ENCODE peak calls at places on chromosomes 2 and 18, in ten cellular contexts. I, X, F, H, E, M, W, C, A and P are unnamed samples.

GRCh38 chr2:145123606-145124005 is 603.7 kb upstream of the ZEB2 start:
- DNase-seq in M (no peak), W (no peak), I (no peak), A (no peak), E (no peak), H (peak), F (no peak), X (no peak), C (no peak), P (no peak)

GRCh38 chr2:227347117-227347516 is 22.1 kb downstream of the MFF start:
- DNase-seq in C (no peak), W (no peak), H (no peak), F (no peak), A (no peak), I (no peak), X (no peak), E (no peak), M (no peak), P (no peak)

GRCh38 chr18:63518178-63519012 is 23.8 kb upstream of the SERPINB12 start:
- DNase-seq in I (peak), W (peak), E (no peak), F (peak), M (peak), X (peak), H (peak), C (peak), A (peak), P (no peak)

GRCh38 chr2:146081459-146081858 is 1561.5 kb upstream of the ZEB2 start:
- DNase-seq in X (no peak), I (no peak), H (no peak), W (no peak), M (no peak), F (no peak), C (no peak), E (no peak), A (no peak), P (no peak)

GRCh38 chr2:43041661-43042360 is 184.6 kb downstream of the ZFP36L2 start:
- DNase-seq in H (peak), A (peak), M (no peak), F (no peak), W (peak), C (peak), X (no peak), E (no peak), I (no peak), P (peak)

GRCh38 chr2:128446049-128446811 is 127.6 kb upstream of the HS6ST1 start:
- DNase-seq in C (no peak), E (peak), A (no peak), W (no peak), F (no peak), M (peak), I (no peak), X (no peak), H (no peak), P (peak)

GRCh38 chr2:32192418-32192817 is 26.8 kb downstream of the SLC30A6 start:
- DNase-seq in C (no peak), F (no peak), H (no peak), E (no peak), A (no peak), W (no peak), X (no peak), I (no peak), M (no peak), P (no peak)

GRCh38 chr2:156322681-156323211 is 9.8 kb downstream of the NR4A2 start:
- DNase-seq in F (no peak), C (peak), H (no peak), M (no peak), I (no peak), E (no peak), A (no peak), X (no peak), W (no peak), P (no peak)

GRCh38 chr2:218406949-218407703 is 7.5 kb downstream of the CTDSP1 start:
- DNase-seq in X (peak), F (no peak), E (peak), M (peak), C (no peak), W (peak), H (peak), I (no peak), A (peak), P (no peak)